ENCODE peak calls at places on chromosomes 11 and 22, in nine cellular contexts. T is NCI-H774; R is AG09309; U is stimulated activated CD8-positive, alpha-beta memory T cell treated with anti-CD3 and anti-CD28 coated beads, Interleukin-4, amount 100 ng/mL, for 24 hours; D is pulmonary artery endothelial cell; Q is A549; B is effector memory CD8-positive, alpha-beta T cell; Y is adipocyte; S is NCI-H1092. M is an unnamed sample.

GRCh38 chr11:76074178-76075112 is 131.9 kb downstream of the WNT11 start:
- DNase-seq in T (no peak), R (peak; percentile 14), U (no peak), D (no peak), Q (no peak), B (no peak), Y (peak; percentile 70), S (no peak), M (no peak)

GRCh38 chr11:35236667-35237003 is 97.7 kb downstream of the CD44 start:
- DNase-seq in T (no peak), R (peak; percentile 29), U (no peak), D (no peak), Q (no peak), B (no peak), Y (peak; percentile 20), S (no peak), M (no peak)

GRCh38 chr22:21727768-21728167 is 7.8 kb downstream of the YPEL1 start:
- DNase-seq in T (no peak), R (no peak), U (no peak), D (no peak), Q (no peak), B (no peak), Y (no peak), S (no peak), M (no peak)

GRCh38 chr11:2769779-2770555 is 70.2 kb upstream of the KCNQ1OT1 start:
- DNase-seq in T (no peak), R (no peak), U (no peak), D (no peak), Q (no peak), B (no peak), Y (no peak), S (no peak), M (peak; percentile 27)

GRCh38 chr11:28903716-28904115 is 795.5 kb downstream of the METTL15 start:
- DNase-seq in T (no peak), R (no peak), U (no peak), D (no peak), Q (no peak), B (no peak), Y (peak; percentile 7), S (no peak), M (no peak)

GRCh38 chr11:68684385-68685356 is at the start of gene GAL:
- DNase-seq in T (no peak), R (no peak), U (no peak), D (no peak), Q (no peak), B (no peak), Y (peak; percentile 49), S (peak; percentile 18), M (peak; percentile 43)

GRCh38 chr11:24697722-24698121 is 200.9 kb downstream of the LUZP2 start:
- DNase-seq in T (no peak), R (no peak), U (no peak), D (no peak), Q (no peak), B (no peak), Y (peak; percentile 28), S (no peak), M (no peak)

GRCh38 chr22:45246060-45246985 is 5.6 kb upstream of the KIAA0930 start:
- DNase-seq in T (no peak), R (peak; percentile 94), U (no peak), D (peak; percentile 82), Q (peak; percentile 97), B (no peak), Y (peak; percentile 90), S (no peak), M (peak; percentile 74)

GRCh38 chr11:12287009-12287373 is 90.4 kb upstream of the PARVA start:
- DNase-seq in T (no peak), R (peak; percentile 88), U (no peak), D (peak; percentile 63), Q (peak; percentile 86), B (no peak), Y (peak; percentile 94), S (no peak), M (no peak)

GRCh38 chr11:5380740-5381342 is 2.8 kb upstream of the OR51M1 start:
- DNase-seq in T (peak; percentile 37), R (no peak), U (no peak), D (peak; percentile 10), Q (peak; percentile 63), B (no peak), Y (peak; percentile 88), S (peak; percentile 13), M (no peak)

GRCh38 chr11:11157201-11157600 is 195.8 kb downstream of the CSNK2A3 start:
- DNase-seq in T (no peak), R (no peak), U (no peak), D (no peak), Q (peak; percentile 37), B (peak; percentile 30), Y (peak; percentile 49), S (no peak), M (peak; percentile 29)